ENCODE peak calls at places on chromosome 13, in four cellular contexts. B is hepatic stellate cell; E is activated naive CD4-positive, alpha-beta T cell; W is cardiac muscle cell. M is an unnamed sample.

GRCh38 chr13:20901668-20902437 is 693 bp downstream of the XPO4 start:
- DNase-seq in E (peak), W (peak), B (peak), M (no peak)

GRCh38 chr13:45439000-45439399 is 20.8 kb upstream of the SLC25A30 start:
- DNase-seq in E (no peak), B (no peak), W (no peak), M (no peak)

GRCh38 chr13:72144625-72145024 is 277.6 kb upstream of the DACH1 start:
- DNase-seq in B (no peak), W (no peak), E (no peak), M (no peak)

GRCh38 chr13:37617162-37617561 is 18.6 kb upstream of the POSTN start:
- DNase-seq in B (peak), W (peak), E (no peak), M (no peak)

GRCh38 chr13:24052547-24052981 is 108.0 kb upstream of the SPATA13 start:
- DNase-seq in B (peak), W (no peak), E (no peak), M (no peak)

GRCh38 chr13:113638173-113638746 is 19.7 kb downstream of the ATP4B start:
- DNase-seq in W (no peak), E (no peak), B (no peak), M (peak)

GRCh38 chr13:99774644-99775043 is 196.9 kb downstream of the ZIC5 start:
- DNase-seq in B (no peak), E (no peak), W (no peak), M (no peak)

GRCh38 chr13:110486061-110486780 is 75.3 kb downstream of the RAB20 start:
- DNase-seq in W (peak), E (no peak), B (no peak), M (no peak)

GRCh38 chr13:106573855-106574254 is 5.9 kb upstream of the ARGLU1 start:
- DNase-seq in B (no peak), W (no peak), E (no peak), M (no peak)

GRCh38 chr13:57408312-57408711 is 223.2 kb upstream of the PCDH17 start:
- DNase-seq in E (no peak), B (no peak), W (no peak), M (no peak)

GRCh38 chr13:93029536-93029935 is 197.1 kb upstream of the GPC6 start:
- DNase-seq in E (no peak), B (no peak), W (no peak), M (no peak)

M was measured in type B pancreatic cell.